ENCODE peak calls at places on chromosome 1, in seven cellular contexts. M is GM23338, G is A549, F is HepG2, X is HCT116, N is K562, L is Panc1. J is an unnamed sample.
A peak's percentile ranks its signal among the peaks of the same experiment; 100 is the strongest.

GRCh38 chr1:228282329-228283042 is 74.6 kb downstream of the OBSCN start:
- DNase-seq in M (no peak), G (no peak), F (no peak), X (no peak), N (no peak), L (no peak), J (no peak)

GRCh38 chr1:3217096-3217724 is 148.2 kb downstream of the PRDM16 start:
- DNase-seq in M (no peak), G (no peak), F (no peak), X (no peak), N (no peak), L (no peak), J (no peak)

GRCh38 chr1:110583505-110583904 is 22.7 kb downstream of the KCNA2 start:
- DNase-seq in M (no peak), G (no peak), F (no peak), X (no peak), N (no peak), L (no peak), J (no peak)

GRCh38 chr1:203114202-203114601 is 13.3 kb upstream of the ADORA1 start:
- DNase-seq in M (no peak), G (no peak), F (no peak), X (no peak), N (no peak), L (no peak), J (no peak)

GRCh38 chr1:172870901-172871606 is 179.7 kb downstream of the TNFSF18 start:
- DNase-seq in M (no peak), G (no peak), F (no peak), X (peak; percentile 93), N (no peak), L (no peak), J (no peak)

GRCh38 chr1:116020668-116021272 is 44.5 kb downstream of the SLC22A15 start:
- DNase-seq in M (peak; percentile 95), G (peak; percentile 31), F (peak; percentile 67), X (peak; percentile 57), N (peak; percentile 68), L (peak; percentile 12), J (peak; percentile 36)

GRCh38 chr1:77263708-77264107 is 18.1 kb upstream of the AK5 start:
- DNase-seq in M (no peak), G (no peak), F (peak; percentile 9), X (no peak), N (no peak), L (no peak), J (no peak)

GRCh38 chr1:203507836-203508235 is 13.9 kb downstream of the OPTC start:
- DNase-seq in M (no peak), G (no peak), F (no peak), X (no peak), N (no peak), L (no peak), J (no peak)

GRCh38 chr1:19750101-19750881 is 49.4 kb downstream of the TMCO4 start:
- DNase-seq in M (no peak), G (no peak), F (no peak), X (no peak), N (no peak), L (peak; percentile 2), J (no peak)

GRCh38 chr1:53065391-53065790 is 3.4 kb downstream of the PODN start:
- DNase-seq in M (no peak), G (no peak), F (no peak), X (no peak), N (peak; percentile 40), L (no peak), J (no peak)

DNA sequence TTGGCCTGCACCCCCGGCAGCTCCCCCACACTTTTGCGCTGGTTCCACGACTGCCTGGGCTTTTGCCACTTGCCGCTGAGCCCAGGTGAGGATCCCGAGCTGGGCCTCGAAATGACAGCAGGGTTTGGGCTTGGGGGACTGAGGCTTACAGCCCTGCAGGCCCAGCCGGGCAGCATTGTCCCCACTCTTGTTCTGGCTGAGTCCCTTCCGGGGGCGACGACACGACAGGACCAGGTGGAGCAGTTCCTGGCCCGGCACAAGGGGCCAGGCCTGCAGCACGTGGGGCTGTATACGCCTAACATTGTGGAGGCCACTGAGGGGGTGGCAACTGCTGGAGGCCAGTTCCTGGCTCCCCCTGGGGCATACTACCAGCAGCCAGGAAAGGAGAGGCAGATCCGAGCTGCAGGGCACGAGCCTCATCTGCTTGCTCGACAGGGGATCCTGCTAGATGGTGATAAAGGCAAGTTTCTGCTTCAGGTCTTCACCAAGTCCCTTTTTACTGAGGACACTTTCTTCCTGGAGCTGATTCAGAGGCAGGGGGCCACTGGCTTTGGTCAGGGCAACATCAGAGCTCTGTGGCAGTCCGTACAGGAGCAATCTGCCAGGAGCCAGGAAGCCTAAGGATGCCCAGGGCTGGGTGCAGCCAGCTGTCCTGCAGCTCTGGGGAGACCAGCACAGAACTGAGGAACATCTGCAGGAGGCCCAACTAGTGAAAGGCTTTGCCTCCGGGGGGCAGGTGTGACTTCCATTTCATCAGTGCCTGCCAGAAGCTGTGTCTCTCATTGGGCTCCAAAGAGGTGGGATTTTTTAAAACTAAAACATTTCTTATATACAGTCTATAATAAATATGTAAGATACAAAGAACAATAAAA is 1.2 kb downstream of the HPDL start:
- DNase-seq in M (peak; percentile 46), G (no peak), F (no peak), X (no peak), N (no peak), L (no peak), J (peak; percentile 35)
- TF ChIP-seq REST in M (no peak), G (no peak), F (no peak), X (no peak), N (no peak), L (no peak), J (no peak)

DNA sequence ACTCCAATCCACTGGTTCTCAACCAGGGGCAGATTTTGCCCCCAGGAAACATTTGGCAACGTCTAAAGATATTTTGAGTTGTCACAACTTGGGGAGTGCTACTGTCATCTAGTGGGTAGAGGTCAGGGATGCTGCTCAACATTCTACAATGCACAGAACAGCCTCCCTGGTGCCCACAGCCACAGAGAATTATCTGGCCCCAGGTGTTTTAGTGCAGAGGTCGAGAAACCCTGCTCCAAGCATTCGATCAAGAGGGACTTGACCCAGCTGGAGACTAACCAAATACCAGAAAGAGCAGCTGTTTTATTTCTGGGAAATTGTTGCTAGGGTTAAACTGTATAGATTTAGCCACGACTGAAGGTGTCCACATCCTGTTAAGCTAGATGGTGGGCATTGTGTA is 19.2 kb downstream of the CD247 start:
- DNase-seq in M (no peak), G (no peak), F (no peak), X (no peak), N (no peak), L (no peak), J (no peak)
- H3K4me3 ChIP-seq in M (no peak overlapping the region), G (no peak overlapping the region), F (no peak overlapping the region), X (no peak overlapping the region), N (no peak overlapping the region), L (no peak overlapping the region), J (no peak overlapping the region)

DNA sequence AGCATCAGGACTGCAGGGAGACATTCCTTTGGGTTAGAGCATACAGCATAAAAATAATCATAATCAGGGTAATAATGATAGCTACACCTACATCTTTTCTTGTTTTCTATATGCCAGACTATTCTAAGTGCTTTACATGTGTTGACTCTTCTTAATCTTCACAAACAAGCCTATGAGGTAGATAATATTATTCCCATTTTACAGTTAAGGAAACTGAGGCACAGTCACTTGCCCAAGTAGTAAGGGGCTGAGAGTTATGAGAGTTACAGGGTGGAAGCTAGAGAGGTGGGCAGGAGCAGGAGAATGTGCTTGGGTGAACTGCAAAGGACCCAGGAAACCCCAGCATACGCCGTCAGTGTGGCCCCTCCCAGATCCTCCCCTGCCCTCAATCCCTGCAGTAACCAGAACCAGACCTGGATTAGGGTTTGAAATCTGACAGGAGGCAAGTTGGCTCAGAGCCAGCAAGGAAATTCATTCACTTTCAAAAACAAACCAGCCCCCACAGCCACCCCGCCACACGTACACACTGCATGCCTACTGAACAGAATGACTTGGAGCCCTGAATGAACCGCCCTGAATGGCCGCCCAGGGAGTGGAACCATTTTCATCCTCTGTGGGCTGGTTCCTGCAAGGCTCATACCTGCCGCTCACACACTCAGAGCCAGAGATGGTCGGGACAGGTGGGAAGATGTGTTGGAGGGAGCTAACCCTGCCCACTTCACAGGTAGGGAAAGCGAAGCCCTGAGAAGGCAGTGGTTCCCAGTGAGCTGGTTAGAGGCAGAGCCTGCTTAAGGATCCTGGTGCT is 126.0 kb downstream of the TRABD2B start:
- DNase-seq in M (no peak), G (no peak), F (no peak), X (no peak), N (no peak), L (no peak), J (no peak)
- TF ChIP-seq REST in M (no peak), G (no peak), F (no peak), X (no peak), N (no peak), L (no peak), J (no peak)

GRCh38 chr1:12600335-12600734 is 17.7 kb downstream of the DHRS3 start:
- DNase-seq in M (no peak), G (no peak), F (no peak), X (no peak), N (no peak), L (no peak), J (no peak)

GRCh38 chr1:12599657-12600056 is 18.4 kb downstream of the DHRS3 start:
- DNase-seq in M (no peak), G (no peak), F (no peak), X (no peak), N (no peak), L (no peak), J (no peak)

GRCh38 chr1:12595839-12596821 is 21.9 kb downstream of the DHRS3 start:
- DNase-seq in M (peak; percentile 94), G (peak; percentile 92), F (no peak), X (no peak), N (no peak), L (no peak), J (peak; percentile 44)

GRCh38 chr1:12598914-12599463 is 19.0 kb downstream of the DHRS3 start:
- DNase-seq in M (no peak), G (no peak), F (no peak), X (no peak), N (no peak), L (no peak), J (no peak)

DNA sequence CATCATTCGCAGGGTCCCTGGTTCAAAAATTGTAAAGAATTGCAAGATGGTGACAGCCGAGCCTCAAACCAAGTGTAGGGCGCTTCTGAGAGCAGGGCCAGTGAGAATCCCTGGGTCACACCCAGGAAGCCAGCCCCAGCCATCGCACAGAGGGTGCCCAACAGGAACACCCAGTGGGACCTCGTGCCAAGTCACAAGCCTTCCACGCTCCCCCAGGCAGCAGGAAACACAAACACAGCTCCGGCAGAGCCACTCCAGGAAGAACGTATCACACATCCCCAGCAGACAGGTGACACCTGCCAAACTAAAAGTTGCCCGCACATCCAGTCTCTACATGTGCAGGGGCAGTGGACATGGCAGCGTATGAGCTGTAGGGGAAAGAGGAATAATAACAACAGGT is 20.2 kb downstream of the DHRS3 start:
- DNase-seq in M (no peak), G (no peak), F (no peak), X (no peak), N (no peak), L (no peak), J (no peak)
- H3K4me3 ChIP-seq in M (no peak overlapping the region), G (no peak overlapping the region), F (no peak overlapping the region), X (no peak overlapping the region), N (no peak overlapping the region), L (no peak overlapping the region), J (no peak overlapping the region)

GRCh38 chr1:186375929-186376330 is 292 bp downstream of the ODR4 start:
- DNase-seq in M (no peak), G (peak; percentile 18), F (no peak), X (no peak), N (no peak), L (no peak), J (no peak)

GRCh38 chr1:186375152-186375928 is at the start of the genes ODR4 and TPR:
- DNase-seq in M (peak; percentile 99), G (peak; percentile 97), F (peak; percentile 98), X (peak; percentile 100), N (peak; percentile 100), L (peak; percentile 95), J (peak; percentile 99)

GRCh38 chr1:186374313-186375151 is 521 bp downstream of the TPR start:
- DNase-seq in M (peak; percentile 57), G (peak; percentile 18), F (peak; percentile 54), X (peak; percentile 40), N (peak; percentile 82), L (no peak), J (peak; percentile 41)
- TF ChIP-seq REST in M (no peak), G (no peak), F (no peak), X (no peak), N (peak; percentile 70), L (no peak), J (no peak)

J was measured in HL-60.